ENCODE peak calls at places on chromosome 9, in five cellular contexts. K is CD8-positive, alpha-beta memory T cell; D is cardiac muscle cell; M is suprapubic skin; S is CD4-positive, CD25-positive, alpha-beta regulatory T cell. R is an unnamed sample.

GRCh38 chr9:2023532-2023931 is 8.4 kb downstream of the SMARCA2 start:
- DNase-seq in K (no peak), D (no peak), M (no peak), S (peak), R (no peak)

GRCh38 chr9:87676976-87677775 is 48.7 kb upstream of the CTSL start:
- DNase-seq in K (no peak), D (peak), M (no peak), S (no peak), R (no peak)

GRCh38 chr9:17622166-17622565 is 43.3 kb downstream of the SH3GL2 start:
- DNase-seq in K (no peak), D (no peak), M (no peak), S (no peak), R (no peak)

GRCh38 chr9:79763861-79764260 is 192.1 kb downstream of the TLE4 start:
- DNase-seq in K (no peak), D (peak), M (no peak), S (no peak), R (no peak)

GRCh38 chr9:2420488-2421056 is 201.0 kb upstream of the VLDLR start:
- DNase-seq in K (no peak), D (no peak), M (no peak), S (no peak), R (no peak)

GRCh38 chr9:110320651-110321050 is 17.0 kb downstream of the TXNDC8 start:
- DNase-seq in K (no peak), D (peak), M (no peak), S (no peak), R (no peak)

GRCh38 chr9:110142868-110143866 is 64.8 kb downstream of the C9orf152 start:
- DNase-seq in K (no peak), D (peak), M (no peak), S (peak), R (no peak)

GRCh38 chr9:121767176-121767769 is 115.8 kb downstream of the DAB2IP start:
- DNase-seq in K (no peak), D (no peak), M (no peak), S (no peak), R (no peak)

GRCh38 chr9:29691758-29692407 is 2118.6 kb upstream of the C9orf72 start:
- DNase-seq in K (no peak), D (peak), M (no peak), S (no peak), R (no peak)

GRCh38 chr9:74570879-74571512 is 73.9 kb downstream of the RORB start:
- DNase-seq in K (no peak), D (peak), M (no peak), S (peak), R (no peak)

GRCh38 chr9:116087751-116088194 is 65.8 kb upstream of the PAPPA start:
- DNase-seq in K (no peak), D (peak), M (no peak), S (no peak), R (no peak)

GRCh38 chr9:72065076-72065475 is 4.7 kb upstream of the C9orf57 start:
- DNase-seq in K (no peak), D (peak), M (no peak), S (no peak), R (no peak)

GRCh38 chr9:72060513-72060912 is at the start of gene C9orf57:
- DNase-seq in K (no peak), D (no peak), M (no peak), S (no peak), R (no peak)
- H3K27ac ChIP-seq in K (no peak), D (no peak), M (no peak), S (no peak), R (no peak)

GRCh38 chr9:4986291-4986690 is 1.2 kb downstream of the JAK2 start:
- DNase-seq in K (no peak), D (peak), M (no peak), S (no peak), R (no peak)
- H3K27ac ChIP-seq in K (peak), D (peak), M (peak), S (peak), R (no peak)

GRCh38 chr9:133715295-133715865 is 22.8 kb downstream of the SARDH start:
- DNase-seq in K (no peak), D (peak), M (no peak), S (no peak), R (no peak)

GRCh38 chr9:133714606-133715294 is 23.4 kb downstream of the SARDH start:
- DNase-seq in K (no peak), D (peak), M (no peak), S (no peak), R (no peak)

GRCh38 chr9:133712221-133713100 is 25.7 kb downstream of the SARDH start:
- DNase-seq in K (no peak), D (no peak), M (no peak), S (no peak), R (no peak)

GRCh38 chr9:133713211-133713959 is 24.8 kb downstream of the SARDH start:
- DNase-seq in K (no peak), D (no peak), M (no peak), S (no peak), R (no peak)

GRCh38 chr9:133713960-133714495 is 24.1 kb downstream of the SARDH start:
- DNase-seq in K (no peak), D (no peak), M (no peak), S (no peak), R (no peak)
- H3K27ac ChIP-seq in K (no peak), D (peak), M (no peak), S (no peak), R (no peak)

DNA sequence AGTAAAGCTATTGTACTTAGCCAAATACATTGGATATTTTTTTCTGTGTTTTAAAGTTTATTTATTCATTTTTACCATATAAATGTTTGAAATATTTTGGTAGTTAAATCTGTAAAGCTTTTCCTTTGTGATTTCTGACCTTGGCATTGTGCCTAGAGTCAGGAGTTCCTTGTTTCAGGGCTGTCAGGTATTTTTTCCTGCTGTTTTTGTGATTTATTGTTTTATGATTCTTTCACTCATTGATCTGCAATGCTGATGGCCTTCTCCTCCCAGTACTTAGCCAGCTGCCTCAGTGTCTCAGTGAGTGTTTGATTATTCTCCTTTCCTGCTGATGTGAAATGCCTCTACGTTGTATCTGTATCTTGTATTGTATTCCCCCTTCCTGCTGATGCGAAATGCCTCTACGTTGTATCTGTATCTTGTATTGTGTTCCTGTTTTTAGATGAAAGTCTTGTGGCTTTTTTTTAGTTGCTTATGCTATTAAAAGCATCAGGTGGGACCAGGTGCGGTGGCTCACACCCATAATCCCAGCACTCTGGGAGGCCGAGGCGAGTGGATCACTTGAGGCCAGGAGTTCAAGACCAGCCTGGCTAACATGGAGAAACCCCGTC is 61.0 kb downstream of the EHMT1 start:
- DNase-seq in K (no peak), D (no peak), M (no peak), S (no peak), R (no peak)
- H3K27ac ChIP-seq in K (no peak), D (no peak), M (no peak), S (no peak), R (no peak)

R was measured in effector memory CD4-positive, alpha-beta T cell.